ENCODE peak calls at places on chromosomes 4 and X, in eight cellular contexts. C is adrenal gland, M is BJ, K is tibial artery, D is upper lobe of left lung, Q is GM23338, U is left ventricle myocardium inferior, H is pancreas. Y is an unnamed sample.

GRCh38 chrX:54921427-54922021 is 900 bp downstream of the TRO start:
- DNase-seq in C (peak), M (no peak), K (peak), D (no peak), Q (peak), U (peak), H (no peak), Y (no peak)

GRCh38 chrX:153864561-153865320 is 21.2 kb downstream of the L1CAM start:
- DNase-seq in C (no peak), M (no peak), K (no peak), D (no peak), Q (no peak), U (no peak), H (peak), Y (no peak)

GRCh38 chr4:85149656-85150055 is 183.2 kb upstream of the WDFY3 start:
- DNase-seq in C (no peak), M (no peak), K (no peak), D (no peak), Q (no peak), U (no peak), H (no peak), Y (no peak)

GRCh38 chrX:20252392-20253231 is 14.1 kb downstream of the RPS6KA3 start:
- DNase-seq in C (peak), M (no peak), K (peak), D (peak), Q (peak), U (peak), H (peak), Y (no peak)

GRCh38 chr4:83180469-83180968 is 66.0 kb upstream of the PLAC8 start:
- DNase-seq in C (no peak), M (no peak), K (no peak), D (no peak), Q (no peak), U (no peak), H (no peak), Y (no peak)

GRCh38 chr4:2796261-2797187 is 3.6 kb downstream of the SH3BP2 start:
- DNase-seq in C (peak), M (peak), K (peak), D (peak), Q (no peak), U (no peak), H (peak), Y (peak)

GRCh38 chr4:80138556-80139538 is 58.5 kb upstream of the PRDM8 start:
- DNase-seq in C (no peak), M (no peak), K (no peak), D (peak), Q (no peak), U (no peak), H (no peak), Y (no peak)

GRCh38 chr4:53014368-53014767 is 152.3 kb downstream of the RASL11B start:
- DNase-seq in C (no peak), M (no peak), K (no peak), D (no peak), Q (no peak), U (no peak), H (no peak), Y (no peak)

GRCh38 chrX:73943900-73944581 is 359.9 kb upstream of the ZCCHC13 start:
- DNase-seq in C (peak), M (no peak), K (peak), D (peak), Q (peak), U (peak), H (peak), Y (no peak)

GRCh38 chrX:45515262-45516215 is 314.9 kb upstream of the DIPK2B start:
- DNase-seq in C (peak), M (peak), K (peak), D (peak), Q (peak), U (no peak), H (no peak), Y (peak)

GRCh38 chr4:74618659-74619058 is 173.7 kb downstream of the AREG start:
- DNase-seq in C (no peak), M (no peak), K (no peak), D (no peak), Q (no peak), U (no peak), H (no peak), Y (no peak)

GRCh38 chr4:27010334-27010940 is 149.8 kb downstream of the STIM2 start:
- DNase-seq in C (peak), M (no peak), K (peak), D (peak), Q (peak), U (peak), H (no peak), Y (no peak)

GRCh38 chr4:113449407-113449974 is 312.0 kb downstream of the CAMK2D start:
- DNase-seq in C (no peak), M (no peak), K (no peak), D (no peak), Q (no peak), U (no peak), H (no peak), Y (no peak)

GRCh38 chrX:81377329-81377728 is 175.4 kb downstream of the SH3BGRL start:
- DNase-seq in C (no peak), M (no peak), K (no peak), D (no peak), Q (peak), U (no peak), H (no peak), Y (no peak)

GRCh38 chrX:108199691-108200090 is 108.1 kb downstream of the ATG4A start:
- DNase-seq in C (no peak), M (no peak), K (no peak), D (peak), Q (peak), U (no peak), H (no peak), Y (peak)

GRCh38 chrX:48558270-48558669 is 16.0 kb upstream of the RBM3 start:
- DNase-seq in C (peak), M (peak), K (no peak), D (no peak), Q (no peak), U (no peak), H (no peak), Y (no peak)

GRCh38 chrX:131830400-131831184 is 192.5 kb upstream of the STK26 start:
- DNase-seq in C (peak), M (no peak), K (peak), D (peak), Q (peak), U (peak), H (peak), Y (peak)

GRCh38 chr4:189124149-189124758 is 816.4 kb upstream of the FRG1 start:
- DNase-seq in C (peak), M (no peak), K (no peak), D (no peak), Q (peak), U (no peak), H (no peak), Y (no peak)

GRCh38 chrX:104430720-104431119 is 135.3 kb upstream of the IL1RAPL2 start:
- DNase-seq in C (no peak), M (no peak), K (no peak), D (no peak), Q (no peak), U (no peak), H (no peak), Y (peak)

GRCh38 chr4:172683016-172683415 is 485.6 kb upstream of the GALNT7 start:
- DNase-seq in C (no peak), M (no peak), K (no peak), D (no peak), Q (no peak), U (no peak), H (no peak), Y (no peak)

GRCh38 chr4:165294907-165295306 is 32.6 kb upstream of the MSMO1 start:
- DNase-seq in C (no peak), M (no peak), K (no peak), D (peak), Q (peak), U (no peak), H (no peak), Y (no peak)

GRCh38 chr4:56821394-56822263 is at the start of gene SPINK2:
- DNase-seq in C (peak), M (no peak), K (no peak), D (peak), Q (peak), U (peak), H (peak), Y (no peak)

GRCh38 chr4:7701866-7702649 is 237.6 kb downstream of the AFAP1 start:
- DNase-seq in C (no peak), M (no peak), K (no peak), D (no peak), Q (no peak), U (no peak), H (peak), Y (no peak)

GRCh38 chrX:7085879-7086278 is 61.6 kb upstream of the STS start:
- DNase-seq in C (no peak), M (no peak), K (no peak), D (no peak), Q (no peak), U (no peak), H (no peak), Y (no peak)

GRCh38 chr4:183765121-183765990 is 106.3 kb downstream of the TRAPPC11 start:
- DNase-seq in C (no peak), M (no peak), K (no peak), D (peak), Q (peak), U (peak), H (no peak), Y (no peak)

GRCh38 chr4:142567199-142567598 is 278.9 kb downstream of the INPP4B start:
- DNase-seq in C (peak), M (no peak), K (no peak), D (no peak), Q (peak), U (no peak), H (no peak), Y (no peak)

GRCh38 chr4:7192252-7193039 is at the start of gene SORCS2:
- DNase-seq in C (peak), M (no peak), K (peak), D (peak), Q (peak), U (peak), H (peak), Y (no peak)

GRCh38 chr4:7075962-7076693 is 8.3 kb upstream of the GRPEL1 start:
- DNase-seq in C (no peak), M (no peak), K (no peak), D (no peak), Q (no peak), U (no peak), H (no peak), Y (no peak)

GRCh38 chr4:6155996-6156395 is 44.4 kb downstream of the JAKMIP1 start:
- DNase-seq in C (no peak), M (no peak), K (no peak), D (no peak), Q (no peak), U (no peak), H (no peak), Y (no peak)

GRCh38 chrX:131938749-131939148 is 84.4 kb upstream of the STK26 start:
- DNase-seq in C (no peak), M (no peak), K (no peak), D (no peak), Q (no peak), U (no peak), H (no peak), Y (no peak)

GRCh38 chrX:108020631-108021030 is 24.2 kb upstream of the VSIG1 start:
- DNase-seq in C (no peak), M (no peak), K (no peak), D (no peak), Q (peak), U (no peak), H (no peak), Y (no peak)

GRCh38 chr4:55411621-55412020 is 15.9 kb downstream of the TMEM165 start:
- DNase-seq in C (no peak), M (no peak), K (no peak), D (no peak), Q (no peak), U (no peak), H (no peak), Y (no peak)

GRCh38 chrX:129682979-129683378 is 28.2 kb upstream of the APLN start:
- DNase-seq in C (no peak), M (no peak), K (no peak), D (no peak), Q (no peak), U (no peak), H (no peak), Y (no peak)

GRCh38 chrX:74449937-74450330 is 28.6 kb downstream of the SLC16A2 start:
- DNase-seq in C (no peak), M (peak), K (no peak), D (no peak), Q (no peak), U (no peak), H (no peak), Y (peak)

GRCh38 chr4:74715731-74716435 is 78.4 kb downstream of the BTC start:
- DNase-seq in C (no peak), M (no peak), K (no peak), D (no peak), Q (no peak), U (no peak), H (no peak), Y (peak)

GRCh38 chrX:149497626-149498025 is 7.5 kb downstream of the IDS start:
- DNase-seq in C (no peak), M (peak), K (no peak), D (no peak), Q (no peak), U (no peak), H (no peak), Y (no peak)

GRCh38 chrX:45479835-45480422 is 279.3 kb upstream of the DIPK2B start:
- DNase-seq in C (no peak), M (peak), K (no peak), D (no peak), Q (no peak), U (no peak), H (no peak), Y (peak)

GRCh38 chrX:103626855-103627254 is 1.9 kb upstream of the TCEAL1 start:
- DNase-seq in C (no peak), M (no peak), K (no peak), D (no peak), Q (no peak), U (no peak), H (no peak), Y (no peak)

GRCh38 chr4:127601029-127601428 is 31.7 kb upstream of the INTU start:
- DNase-seq in C (no peak), M (no peak), K (no peak), D (no peak), Q (no peak), U (no peak), H (no peak), Y (no peak)

GRCh38 chr4:154349829-154350228 is 141.8 kb downstream of the DCHS2 start:
- DNase-seq in C (no peak), M (no peak), K (no peak), D (no peak), Q (peak), U (no peak), H (no peak), Y (no peak)
- TF ChIP-seq CTCF in C (peak), M (peak), K (no peak), D (no peak), Q (peak), U (no peak), H (peak), Y (peak)

GRCh38 chrX:8289523-8289922 is 118.5 kb upstream of the VCX2 start:
- DNase-seq in C (no peak), M (no peak), K (no peak), D (no peak), Q (no peak), U (no peak), H (no peak), Y (no peak)
- TF ChIP-seq CTCF in C (no peak), M (no peak), K (no peak), D (no peak), Q (no peak), U (no peak), H (no peak), Y (no peak)

DNA sequence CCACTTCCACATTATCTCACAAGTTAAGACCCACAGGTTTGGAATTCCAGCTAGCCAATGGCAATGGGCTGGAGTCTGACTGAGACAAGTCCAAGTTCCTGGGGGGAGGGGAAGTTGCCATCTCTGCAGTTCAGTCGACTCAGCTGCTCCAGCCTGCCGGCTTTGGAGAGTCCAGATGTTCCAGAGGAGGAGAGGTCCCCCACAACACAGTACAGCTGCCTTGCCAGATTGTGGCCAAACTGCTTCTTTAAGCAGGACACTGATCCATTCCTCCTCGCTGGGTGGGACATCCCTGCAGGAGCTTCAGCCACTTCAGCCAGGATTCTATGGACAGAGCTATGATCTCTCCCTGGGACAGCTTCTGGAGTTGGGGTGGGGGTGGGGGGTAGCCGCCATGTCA is 199.2 kb downstream of the EDA start:
- DNase-seq in C (no peak), M (no peak), K (no peak), D (no peak), Q (no peak), U (no peak), H (peak), Y (no peak)
- TF ChIP-seq CTCF in C (no peak), M (no peak), K (no peak), D (no peak), Q (no peak), U (no peak), H (no peak), Y (no peak)

GRCh38 chr4:98745372-98745771 is 87.0 kb upstream of the TSPAN5 start:
- DNase-seq in C (peak), M (no peak), K (no peak), D (no peak), Q (peak), U (no peak), H (no peak), Y (no peak)
- TF ChIP-seq CTCF in C (peak), M (peak), K (no peak), D (no peak), Q (peak), U (peak), H (no peak), Y (peak)

DNA sequence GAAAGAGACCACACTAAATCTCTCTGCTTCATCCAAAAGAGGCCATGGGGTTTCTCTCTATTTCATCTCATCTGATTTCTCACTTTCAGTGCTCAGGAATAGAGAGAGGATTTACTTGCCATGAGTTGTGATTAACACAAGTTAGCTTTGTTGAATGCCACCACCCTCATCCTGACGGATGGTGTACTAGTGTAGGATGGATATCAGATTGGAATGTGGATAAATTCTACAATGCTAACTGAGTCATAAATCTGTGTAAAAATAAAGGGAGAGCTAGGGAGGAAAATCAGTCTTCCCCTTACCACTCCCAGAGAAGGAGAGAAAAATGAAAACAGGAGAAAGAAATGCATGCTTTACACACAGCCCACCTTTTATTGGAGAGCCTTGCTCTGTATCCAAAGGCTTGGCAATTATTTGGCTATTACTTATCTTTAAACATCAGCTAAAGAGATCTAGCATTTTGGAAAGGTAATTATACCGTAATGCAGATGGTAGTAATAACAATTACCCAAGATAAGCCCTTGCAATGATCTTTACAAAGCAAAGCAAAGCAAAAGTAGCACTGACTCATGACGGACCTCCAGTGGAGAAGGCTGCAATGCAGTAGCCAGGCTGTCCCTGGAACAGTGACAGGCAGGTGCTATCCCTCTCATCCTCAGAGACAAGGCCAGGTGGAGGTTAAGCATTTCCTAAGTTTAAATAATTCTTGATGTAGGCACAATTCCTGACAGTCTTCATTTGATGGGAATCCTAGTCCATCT is 306.3 kb upstream of the PPARGC1A start:
- DNase-seq in C (no peak), M (no peak), K (no peak), D (no peak), Q (peak), U (no peak), H (no peak), Y (no peak)
- TF ChIP-seq CTCF in C (no peak), M (no peak), K (no peak), D (no peak), Q (no peak), U (peak), H (no peak), Y (no peak)

GRCh38 chr4:36243355-36244256 is 708 bp downstream of the ARAP2 start:
- DNase-seq in C (peak), M (no peak), K (no peak), D (peak), Q (peak), U (peak), H (no peak), Y (no peak)

GRCh38 chr4:36241771-36242170 is 2.5 kb downstream of the ARAP2 start:
- DNase-seq in C (no peak), M (no peak), K (no peak), D (no peak), Q (no peak), U (no peak), H (no peak), Y (no peak)

GRCh38 chr4:36249605-36250004 is 5.3 kb upstream of the ARAP2 start:
- DNase-seq in C (no peak), M (no peak), K (no peak), D (no peak), Q (no peak), U (no peak), H (no peak), Y (no peak)

GRCh38 chr4:36242629-36243354 is 1.5 kb downstream of the ARAP2 start:
- DNase-seq in C (no peak), M (no peak), K (no peak), D (no peak), Q (no peak), U (no peak), H (no peak), Y (no peak)

DNA sequence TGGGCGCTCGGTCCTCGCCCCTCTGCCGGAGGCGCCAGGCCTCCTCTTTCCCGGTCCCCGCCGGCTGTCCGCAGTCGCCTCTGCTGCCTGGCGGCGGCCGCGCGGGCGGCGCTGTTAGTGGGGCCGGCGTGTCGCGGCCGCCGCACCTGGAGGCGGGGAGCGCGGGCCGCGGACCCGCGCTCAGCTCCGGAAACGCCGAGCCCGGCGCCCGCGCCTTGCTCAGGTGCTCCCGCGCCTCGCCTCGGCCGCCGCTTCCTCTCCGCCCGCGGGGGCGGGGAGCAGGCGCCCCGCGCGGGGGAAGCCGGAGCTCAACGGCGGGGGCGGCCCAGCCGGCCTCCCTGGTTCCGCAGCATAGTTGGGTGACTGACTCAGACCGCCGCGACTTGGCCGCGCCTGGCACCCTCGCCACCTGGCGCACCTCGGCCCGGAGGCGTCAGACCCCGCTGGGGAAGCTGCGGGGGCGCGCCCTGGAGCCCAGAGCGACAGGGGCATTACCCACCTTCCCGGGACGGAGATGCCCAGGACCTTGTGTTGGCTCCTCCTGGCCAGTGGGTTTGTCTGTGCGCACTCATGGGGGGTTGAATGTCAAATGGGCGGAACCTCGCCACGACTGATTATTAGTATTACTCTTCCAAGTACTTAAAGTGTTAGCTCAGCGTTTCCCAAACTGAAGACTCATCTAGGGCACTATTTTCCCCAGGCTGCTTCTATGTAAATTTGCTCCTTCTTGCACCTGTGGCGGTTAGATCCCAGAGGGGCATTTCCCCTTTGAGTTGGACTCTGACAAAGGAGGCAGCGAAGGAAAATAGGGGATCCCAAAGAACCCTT is at the start of gene ARAP2:
- DNase-seq in C (peak), M (no peak), K (peak), D (peak), Q (peak), U (peak), H (peak), Y (no peak)
- TF ChIP-seq CTCF in C (no peak), M (no peak), K (no peak), D (peak), Q (no peak), U (peak), H (no peak), Y (no peak)

GRCh38 chr4:66169341-66169740 is 499.1 kb upstream of the EPHA5 start:
- DNase-seq in C (no peak), M (no peak), K (no peak), D (no peak), Q (peak), U (no peak), H (no peak), Y (no peak)
- TF ChIP-seq CTCF in C (no peak), M (peak), K (no peak), D (no peak), Q (peak), U (no peak), H (no peak), Y (peak)